ENCODE peak calls at places on chromosomes 13 and 19, in nine cellular contexts. I is cardiac fibroblast; M is thyroid gland; A is GM23338; S is tibial artery; U is right atrium auricular region; J is GM12864; E is astrocyte of the spinal cord; Y is effector memory CD4-positive, alpha-beta T cell. Z is an unnamed sample.

GRCh38 chr13:25881946-25882574 is 169.8 kb downstream of the SHISA2 start:
- DNase-seq in I (no peak), M (peak), A (peak), S (no peak), U (no peak), J (no peak), E (peak), Y (no peak), Z (no peak)

GRCh38 chr19:18603958-18604819 is 2.4 kb downstream of the CRLF1 start:
- DNase-seq in I (no peak), M (no peak), A (peak), S (no peak), U (no peak), J (no peak), E (no peak), Y (no peak), Z (no peak)

GRCh38 chr19:12789098-12789903 is 2.0 kb upstream of the JUNB start:
- DNase-seq in I (peak), M (no peak), A (peak), S (no peak), U (no peak), J (no peak), E (peak), Y (no peak), Z (peak)

GRCh38 chr13:40472427-40473220 is 193.8 kb downstream of the FOXO1 start:
- DNase-seq in I (no peak), M (no peak), A (no peak), S (no peak), U (no peak), J (no peak), E (no peak), Y (no peak), Z (no peak)

GRCh38 chr13:98482476-98483444 is 94.1 kb downstream of the STK24 start:
- DNase-seq in I (peak), M (peak), A (peak), S (peak), U (peak), J (no peak), E (peak), Y (no peak), Z (no peak)

GRCh38 chr13:42497798-42498197 is 76.2 kb upstream of the TNFSF11 start:
- DNase-seq in I (peak), M (no peak), A (no peak), S (no peak), U (no peak), J (peak), E (peak), Y (no peak), Z (peak)

GRCh38 chr13:20192470-20193141 is at the start of gene GJB2:
- DNase-seq in I (no peak), M (peak), A (peak), S (no peak), U (no peak), J (no peak), E (no peak), Y (no peak), Z (no peak)

GRCh38 chr13:20703785-20704458 is 423 bp downstream of the IL17D start:
- DNase-seq in I (peak), M (peak), A (peak), S (peak), U (no peak), J (peak), E (peak), Y (peak), Z (peak)

GRCh38 chr19:57099199-57099661 is 20.6 kb upstream of the USP29 start:
- DNase-seq in I (peak), M (peak), A (peak), S (peak), U (peak), J (no peak), E (no peak), Y (peak), Z (peak)

DNA sequence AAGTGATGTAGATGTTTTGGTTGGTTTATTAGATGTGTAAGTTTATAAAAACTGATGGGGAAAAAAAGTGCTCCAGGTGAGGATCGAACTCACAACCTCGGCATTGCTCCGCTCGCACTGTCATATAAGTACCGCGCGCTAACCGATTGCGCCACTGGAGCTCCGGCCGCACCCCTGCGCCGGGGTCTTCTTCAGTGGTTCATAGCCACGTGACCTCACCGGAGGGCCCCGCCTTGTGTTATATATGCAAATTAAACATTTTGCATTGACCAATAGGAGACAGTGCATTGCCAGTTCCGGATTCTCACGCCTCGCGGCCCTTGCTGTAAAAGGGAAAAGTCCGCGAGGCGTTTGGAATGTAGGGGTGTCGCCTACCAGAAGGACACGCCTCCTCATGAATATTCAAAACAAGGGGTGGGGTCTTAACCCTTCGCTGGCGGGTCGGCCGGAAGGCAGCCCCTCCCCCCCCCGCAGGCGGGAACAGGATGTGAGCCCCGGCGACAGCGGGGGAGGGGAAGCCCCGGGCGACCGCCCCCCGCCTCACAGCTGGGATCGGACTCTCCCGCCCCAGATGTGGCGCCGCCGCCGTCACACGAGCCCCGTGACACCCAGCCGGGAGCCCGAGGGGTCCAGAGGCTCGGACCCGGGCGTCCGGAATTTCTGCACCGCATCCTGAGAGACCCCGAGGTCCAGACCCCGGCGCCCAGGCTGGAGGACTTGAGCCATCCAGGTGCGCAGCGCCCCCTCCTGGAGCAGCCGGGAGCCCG is at the start of gene PLEKHG2:
- DNase-seq in I (peak), M (peak), A (peak), S (peak), U (peak), J (peak), E (peak), Y (peak), Z (peak)
- H3K4me3 ChIP-seq in I (peak), M (peak), A (peak), S (peak), U (peak), J (peak), E (peak), Y (peak), Z (peak)

GRCh38 chr19:1265611-1266115 is 3.5 kb upstream of the CIRBP start:
- DNase-seq in I (peak), M (peak), A (no peak), S (peak), U (peak), J (no peak), E (peak), Y (no peak), Z (peak)

GRCh38 chr19:1266818-1267440 is 2.2 kb upstream of the CIRBP start:
- DNase-seq in I (no peak), M (peak), A (peak), S (peak), U (no peak), J (no peak), E (peak), Y (peak), Z (peak)

GRCh38 chr19:1266116-1266817 is 2.9 kb upstream of the CIRBP start:
- DNase-seq in I (peak), M (peak), A (peak), S (peak), U (peak), J (no peak), E (peak), Y (peak), Z (peak)

GRCh38 chr19:1263198-1263597 is 5.9 kb upstream of the CIRBP start:
- DNase-seq in I (no peak), M (peak), A (no peak), S (no peak), U (no peak), J (no peak), E (no peak), Y (no peak), Z (no peak)

DNA sequence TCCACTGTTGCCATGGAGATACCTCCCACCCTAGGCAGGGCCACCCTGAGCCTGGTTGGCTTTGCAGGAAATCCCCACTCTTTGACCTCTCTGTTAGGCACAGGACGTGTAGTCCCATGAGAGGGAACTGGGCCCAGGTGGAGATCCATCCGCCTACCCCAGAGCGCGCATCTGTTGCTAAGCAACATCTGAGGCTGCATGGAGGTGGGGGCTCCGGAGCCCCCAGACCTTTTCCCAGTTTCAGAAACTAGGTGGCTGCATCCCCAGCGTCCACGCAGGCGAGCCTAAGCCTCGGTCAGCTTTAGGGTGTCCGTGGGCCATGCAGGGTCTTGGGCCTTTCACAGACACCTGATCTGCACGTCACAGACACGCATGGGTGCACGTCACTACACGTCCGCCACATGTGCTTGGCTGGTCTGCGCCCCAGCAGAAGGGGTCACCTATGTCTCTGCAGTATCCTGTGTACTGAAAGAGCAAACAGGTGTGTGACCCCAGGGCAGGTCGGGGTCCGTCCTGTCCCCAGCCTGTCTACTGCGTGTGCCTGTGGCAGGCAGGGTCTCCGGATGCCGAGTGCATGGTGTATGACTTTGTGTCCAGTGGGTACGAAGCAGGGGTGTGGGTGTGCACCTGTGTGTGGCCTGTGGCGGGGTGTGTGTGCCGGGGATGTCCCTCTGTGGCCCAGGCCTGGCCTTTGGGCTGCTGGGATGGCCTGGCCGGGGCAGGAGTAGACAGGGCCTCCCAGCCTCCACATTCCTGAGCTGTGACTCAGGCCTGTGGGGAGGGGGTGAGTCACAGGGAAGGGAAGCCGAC is 4.1 kb upstream of the CIRBP start:
- DNase-seq in I (peak), M (peak), A (peak), S (peak), U (peak), J (no peak), E (peak), Y (no peak), Z (no peak)
- H3K4me3 ChIP-seq in I (no peak), M (no peak), A (peak), S (no peak), U (peak), J (no peak), E (no peak), Y (no peak), Z (no peak)

DNA sequence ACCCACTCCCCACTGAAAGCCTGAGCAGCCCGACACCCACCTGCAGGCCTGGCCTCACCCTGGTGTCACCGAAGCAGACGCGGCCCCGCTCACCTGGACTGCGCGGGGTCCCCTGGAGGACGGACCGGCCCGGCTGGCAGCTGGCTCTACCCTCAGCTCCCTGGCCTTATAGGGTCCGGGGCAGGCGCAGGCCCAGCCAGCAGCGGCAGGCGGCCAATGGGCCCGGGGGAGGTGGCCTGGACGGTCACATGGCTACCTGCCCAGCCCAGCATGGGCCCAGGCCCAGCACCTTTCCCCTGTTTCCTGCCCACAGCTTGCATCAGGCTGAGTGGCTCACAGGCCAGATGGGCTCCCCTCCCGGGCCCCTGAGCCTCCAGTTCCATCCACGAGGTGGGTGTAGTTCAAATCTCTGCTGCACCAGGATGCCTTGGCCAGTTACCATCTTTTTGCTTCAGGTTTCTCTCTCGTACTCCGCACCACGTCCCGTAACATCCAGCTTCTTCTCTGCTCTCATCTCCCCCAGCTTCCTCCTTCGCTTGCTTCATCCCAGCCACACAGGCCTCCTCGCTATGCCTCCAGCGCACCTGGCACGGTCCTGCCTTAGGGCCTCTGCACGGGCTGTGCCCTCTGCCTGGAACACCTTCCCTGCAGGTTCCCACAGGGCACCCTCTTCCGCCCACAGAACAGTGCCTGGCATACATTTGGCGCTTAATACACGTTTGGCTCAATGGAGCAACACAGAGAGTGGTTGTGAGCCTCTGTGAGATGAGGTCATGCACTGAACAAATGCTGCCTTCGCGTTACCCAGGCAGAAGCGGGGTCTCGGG is at the start of gene PLIN4:
- DNase-seq in I (peak), M (peak), A (peak), S (no peak), U (peak), J (no peak), E (no peak), Y (no peak), Z (no peak)
- H3K4me3 ChIP-seq in I (no peak), M (no peak), A (no peak), S (peak), U (peak), J (no peak), E (no peak), Y (no peak), Z (no peak)

GRCh38 chr13:23579072-23579885 is 9.1 kb downstream of the TNFRSF19 start:
- DNase-seq in I (peak), M (peak), A (peak), S (peak), U (peak), J (no peak), E (peak), Y (peak), Z (peak)
- H3K4me3 ChIP-seq in I (peak), M (peak), A (peak), S (peak), U (peak), J (peak), E (peak), Y (peak), Z (peak)

Z was measured in CD4-positive, CD25-positive, alpha-beta regulatory T cell.